ENCODE peak calls at places on chromosome 14, in six cellular contexts. L, G, A, H, D and Q are unnamed samples.

GRCh38 chr14:49310298-49310697 is 275.9 kb downstream of the RPS29 start:
- DNase-seq in L (no peak), G (no peak), A (no peak), H (no peak), D (no peak), Q (no peak)

GRCh38 chr14:68094158-68094557 is 274.6 kb downstream of the RAD51B start:
- DNase-seq in L (no peak), G (no peak), A (no peak), H (no peak), D (no peak), Q (no peak)

GRCh38 chr14:50830044-50830931 is 674 bp downstream of the NIN start:
- DNase-seq in L (peak; percentile 32), G (peak; percentile 32), A (peak; percentile 45), H (peak; percentile 79), D (peak; percentile 31), Q (no peak)

GRCh38 chr14:63499701-63500250 is 43.4 kb downstream of the PPP2R5E start:
- DNase-seq in L (no peak), G (no peak), A (no peak), H (no peak), D (no peak), Q (no peak)

GRCh38 chr14:91116913-91117588 is 3.2 kb downstream of the DGLUCY start:
- DNase-seq in L (no peak), G (no peak), A (no peak), H (no peak), D (no peak), Q (no peak)

GRCh38 chr14:67418368-67419174 is 6.6 kb upstream of the PLEK2 start:
- DNase-seq in L (no peak), G (peak; percentile 79), A (no peak), H (no peak), D (no peak), Q (no peak)

GRCh38 chr14:46717211-46717610 is 65.6 kb upstream of the RPL10L start:
- DNase-seq in L (no peak), G (no peak), A (no peak), H (no peak), D (no peak), Q (no peak)

GRCh38 chr14:90839024-90839888 is 23.0 kb upstream of the TTC7B start:
- DNase-seq in L (no peak), G (no peak), A (no peak), H (no peak), D (no peak), Q (no peak)

GRCh38 chr14:50335989-50336391 is 23.9 kb downstream of the DMAC2L start:
- DNase-seq in L (no peak), G (no peak), A (peak; percentile 54), H (no peak), D (no peak), Q (no peak)